ENCODE peak calls at places on chromosomes 1 and 21, in eight cellular contexts. V is posterior cingulate gyrus; L is stomach; U is activated CD8-positive, alpha-beta memory T cell treated with anti-CD3 and anti-CD28 coated beads for 24 hours; N is stromal cell of bone marrow; D is substantia nigra; A is effector memory CD4-positive, alpha-beta T cell; Z is NCI-H2029. C is an unnamed sample.

GRCh38 chr1:27011058-27011764 is 1.4 kb downstream of the TENT5B start:
- DNase-seq in V (no peak), L (peak), U (no peak), N (no peak), D (no peak), A (no peak), Z (no peak), C (peak)

GRCh38 chr1:180042994-180043622 is 88.5 kb downstream of the CEP350 start:
- DNase-seq in V (no peak), L (no peak), U (no peak), N (peak), D (no peak), A (no peak), Z (no peak), C (peak)

GRCh38 chr1:64268653-64269557 is 65.5 kb downstream of the UBE2U start:
- DNase-seq in V (peak), L (peak), U (peak), N (peak), D (no peak), A (no peak), Z (peak), C (peak)

GRCh38 chr1:37989381-37989930 is 366 bp downstream of the SF3A3 start:
- DNase-seq in V (no peak), L (no peak), U (peak), N (no peak), D (no peak), A (no peak), Z (peak), C (peak)

GRCh38 chr21:44354001-44354405 is 582 bp downstream of the TRPM2 start:
- DNase-seq in V (no peak), L (no peak), U (no peak), N (no peak), D (no peak), A (no peak), Z (no peak), C (no peak)

GRCh38 chr1:72564749-72565148 is 282.4 kb upstream of the NEGR1 start:
- DNase-seq in V (no peak), L (no peak), U (no peak), N (no peak), D (no peak), A (no peak), Z (no peak), C (no peak)

GRCh38 chr1:101953623-101954022 is 43.1 kb downstream of the OLFM3 start:
- DNase-seq in V (no peak), L (no peak), U (no peak), N (no peak), D (no peak), A (no peak), Z (no peak), C (no peak)

GRCh38 chr1:50423670-50424000 is 392 bp upstream of the DMRTA2 start:
- DNase-seq in V (no peak), L (no peak), U (peak), N (no peak), D (no peak), A (no peak), Z (peak), C (no peak)

GRCh38 chr21:39307466-39307865 is 6.0 kb downstream of the BRWD1 start:
- DNase-seq in V (no peak), L (no peak), U (no peak), N (no peak), D (no peak), A (no peak), Z (no peak), C (no peak)

GRCh38 chr1:7026188-7026587 is 240.9 kb downstream of the CAMTA1 start:
- DNase-seq in V (no peak), L (no peak), U (no peak), N (no peak), D (no peak), A (no peak), Z (no peak), C (peak)

GRCh38 chr1:178189814-178190213 is 95.9 kb downstream of the RASAL2 start:
- DNase-seq in V (peak), L (no peak), U (no peak), N (peak), D (no peak), A (no peak), Z (no peak), C (peak)

GRCh38 chr1:162035241-162035640 is 11.6 kb upstream of the OLFML2B start:
- DNase-seq in V (no peak), L (no peak), U (no peak), N (no peak), D (no peak), A (no peak), Z (peak), C (no peak)

GRCh38 chr1:244861683-244862082 is 2.7 kb downstream of the HNRNPU start:
- DNase-seq in V (no peak), L (no peak), U (no peak), N (no peak), D (no peak), A (no peak), Z (no peak), C (no peak)

GRCh38 chr1:222387020-222387816 is 160.7 kb downstream of the HHIPL2 start:
- DNase-seq in V (no peak), L (no peak), U (no peak), N (no peak), D (no peak), A (no peak), Z (no peak), C (no peak)

GRCh38 chr1:43530483-43531452 is at the start of gene PTPRF:
- DNase-seq in V (peak), L (peak), U (peak), N (no peak), D (peak), A (no peak), Z (peak), C (peak)

GRCh38 chr1:172180886-172181285 is 239.6 kb upstream of the C1orf105 start:
- DNase-seq in V (peak), L (peak), U (peak), N (no peak), D (no peak), A (no peak), Z (no peak), C (peak)

GRCh38 chr1:197915797-197916686 is 1.1 kb upstream of the LHX9 start:
- DNase-seq in V (no peak), L (no peak), U (peak), N (peak), D (no peak), A (no peak), Z (peak), C (peak)

GRCh38 chr1:221279146-221279545 is 399.9 kb downstream of the HLX start:
- DNase-seq in V (no peak), L (no peak), U (no peak), N (no peak), D (no peak), A (no peak), Z (no peak), C (no peak)

GRCh38 chr1:200590001-200590400 is 30.6 kb downstream of the KIF14 start:
- DNase-seq in V (no peak), L (no peak), U (no peak), N (no peak), D (no peak), A (no peak), Z (no peak), C (peak)

GRCh38 chr1:175891783-175892309 is 148.5 kb upstream of the TNR start:
- DNase-seq in V (no peak), L (no peak), U (peak), N (no peak), D (no peak), A (no peak), Z (no peak), C (no peak)

GRCh38 chr21:44609193-44609592 is 2.7 kb upstream of the KRTAP10-8 start:
- DNase-seq in V (no peak), L (no peak), U (no peak), N (no peak), D (no peak), A (no peak), Z (no peak), C (no peak)

GRCh38 chr1:228497206-228497605 is 10.0 kb downstream of the RNF187 start:
- DNase-seq in V (no peak), L (no peak), U (peak), N (no peak), D (no peak), A (no peak), Z (no peak), C (no peak)

GRCh38 chr1:218345673-218346390 is 696 bp downstream of the TGFB2 start:
- DNase-seq in V (peak), L (peak), U (peak), N (peak), D (no peak), A (no peak), Z (peak), C (peak)

GRCh38 chr1:57157818-57158606 is 192.2 kb upstream of the C8B start:
- DNase-seq in V (no peak), L (no peak), U (no peak), N (no peak), D (no peak), A (no peak), Z (no peak), C (no peak)

GRCh38 chr1:228180271-228180987 is 14.8 kb downstream of the IBA57 start:
- DNase-seq in V (no peak), L (no peak), U (peak), N (no peak), D (no peak), A (no peak), Z (no peak), C (no peak)

GRCh38 chr21:42974832-42975820 is 764 bp downstream of the PKNOX1 start:
- DNase-seq in V (peak), L (peak), U (peak), N (no peak), D (peak), A (peak), Z (peak), C (peak)

GRCh38 chr1:172411791-172412338 is 8.6 kb upstream of the C1orf105 start:
- DNase-seq in V (no peak), L (no peak), U (no peak), N (no peak), D (no peak), A (no peak), Z (no peak), C (no peak)

GRCh38 chr1:230754831-230755230 is 7.6 kb downstream of the CAPN9 start:
- DNase-seq in V (no peak), L (peak), U (no peak), N (peak), D (no peak), A (no peak), Z (no peak), C (peak)

GRCh38 chr1:226403522-226404034 is 4.3 kb downstream of the PARP1 start:
- DNase-seq in V (no peak), L (no peak), U (no peak), N (no peak), D (no peak), A (no peak), Z (no peak), C (peak)

GRCh38 chr1:208207388-208208131 is 36.6 kb downstream of the PLXNA2 start:
- DNase-seq in V (no peak), L (peak), U (no peak), N (peak), D (no peak), A (no peak), Z (peak), C (peak)

GRCh38 chr1:158552296-158552695 is 1.9 kb downstream of the OR6Y1 start:
- DNase-seq in V (no peak), L (no peak), U (no peak), N (no peak), D (no peak), A (no peak), Z (no peak), C (no peak)

GRCh38 chr1:234409328-234409727 is 36.1 kb downstream of the COA6 start:
- DNase-seq in V (no peak), L (no peak), U (no peak), N (no peak), D (no peak), A (no peak), Z (no peak), C (no peak)

GRCh38 chr1:58699011-58699762 is 675 bp downstream of the MYSM1 start:
- DNase-seq in V (no peak), L (no peak), U (no peak), N (no peak), D (no peak), A (no peak), Z (peak), C (no peak)

GRCh38 chr1:209249280-209249670 is 334.2 kb upstream of the CAMK1G start:
- DNase-seq in V (no peak), L (no peak), U (no peak), N (no peak), D (no peak), A (no peak), Z (no peak), C (no peak)

C was measured in fibroblast of lung.